ENCODE peak calls at places on chromosome 10, in four cellular contexts. L, Y, N and I are unnamed samples.

GRCh38 chr10:10418397-10418796 is 599.3 kb upstream of the CELF2 start:
- DNase-seq in L (no peak), N (no peak), Y (peak), I (no peak)

GRCh38 chr10:124039432-124040086 is 53.8 kb downstream of the CHST15 start:
- DNase-seq in N (no peak), L (no peak), Y (no peak), I (no peak)

GRCh38 chr10:126468876-126469643 is 80.8 kb upstream of the ADAM12 start:
- DNase-seq in Y (no peak), L (no peak), N (no peak), I (peak)

GRCh38 chr10:120477006-120477722 is 20.1 kb downstream of the PLPP4 start:
- DNase-seq in N (peak), L (no peak), Y (no peak), I (peak)

GRCh38 chr10:125123363-125124113 is 36.8 kb downstream of the CTBP2 start:
- DNase-seq in N (peak), L (peak), Y (no peak), I (peak)

GRCh38 chr10:4242561-4243035 is 457.6 kb upstream of the KLF6 start:
- DNase-seq in N (peak), L (no peak), Y (no peak), I (peak)

GRCh38 chr10:24891823-24892222 is 60.6 kb downstream of the PRTFDC1 start:
- DNase-seq in N (peak), Y (no peak), L (no peak), I (peak)

GRCh38 chr10:117537904-117538524 is 4.5 kb upstream of the EMX2 start:
- DNase-seq in N (peak), Y (no peak), L (no peak), I (no peak)

GRCh38 chr10:122911889-122912484 is 1.6 kb downstream of the FAM24A start:
- DNase-seq in N (peak), Y (peak), L (peak), I (peak)

GRCh38 chr10:31604141-31604540 is 285.1 kb downstream of the ZEB1 start:
- DNase-seq in N (peak), Y (no peak), L (no peak), I (peak)

GRCh38 chr10:69481280-69481679 is 30.0 kb downstream of the TSPAN15 start:
- DNase-seq in N (no peak), Y (peak), L (no peak), I (no peak)

GRCh38 chr10:60707841-60708240 is 70.4 kb upstream of the CDK1 start:
- DNase-seq in L (no peak), Y (no peak), N (no peak), I (no peak)

GRCh38 chr10:120841522-120842189 is 9.5 kb upstream of the WDR11 start:
- DNase-seq in Y (no peak), N (no peak), L (no peak), I (no peak)

GRCh38 chr10:48472670-48473069 is 132.2 kb downstream of the ARHGAP22 start:
- DNase-seq in Y (no peak), L (no peak), N (no peak), I (no peak)

GRCh38 chr10:132798403-132798802 is 12.5 kb upstream of the NKX6-2 start:
- DNase-seq in L (no peak), N (no peak), Y (no peak), I (no peak)

GRCh38 chr10:132421377-132422168 is 24.6 kb downstream of the PWWP2B start:
- DNase-seq in Y (peak), N (peak), L (peak), I (no peak)

GRCh38 chr10:107450056-107450455 is 285.6 kb upstream of the SORCS1 start:
- DNase-seq in L (no peak), Y (no peak), N (no peak), I (no peak)

GRCh38 chr10:77080361-77081027 is 557.1 kb downstream of the KCNMA1 start:
- DNase-seq in N (no peak), Y (no peak), L (no peak), I (no peak)

GRCh38 chr10:69217119-69217754 is 2.9 kb upstream of the HKDC1 start:
- DNase-seq in Y (no peak), N (peak), L (peak), I (peak)

GRCh38 chr10:100985336-100985735 is 2.0 kb downstream of the MRPL43 start:
- DNase-seq in N (no peak), L (no peak), Y (no peak), I (no peak)

GRCh38 chr10:98404571-98405396 is 10.2 kb downstream of the PYROXD2 start:
- DNase-seq in Y (no peak), L (peak), N (peak), I (peak)

GRCh38 chr10:58546722-58547121 is 34.0 kb downstream of the BICC1 start:
- DNase-seq in Y (no peak), N (no peak), L (no peak), I (no peak)

GRCh38 chr10:77531441-77532001 is 106.1 kb downstream of the KCNMA1 start:
- DNase-seq in Y (no peak), L (peak), N (peak), I (peak)

GRCh38 chr10:33229252-33229943 is 105.1 kb downstream of the NRP1 start:
- DNase-seq in Y (no peak), N (peak), L (no peak), I (peak)